ENCODE peak calls at places on chromosome 16, in eight cellular contexts. C is HL-60, G is keratinocyte, S is mesenchymal stem cell, D is stomach, B is left ventricle myocardium inferior, T is IMR-90, V is brain microvascular endothelial cell. N is an unnamed sample.

GRCh38 chr16:25040543-25040942 is 25.4 kb upstream of the ARHGAP17 start:
- DNase-seq in V (no peak), T (no peak), C (no peak), D (no peak), S (no peak), G (no peak), B (no peak), N (no peak)

GRCh38 chr16:48276102-48276501 is 28.8 kb upstream of the ABCC11 start:
- DNase-seq in B (no peak), V (no peak), S (peak; percentile 26), T (peak; percentile 69), G (no peak), C (no peak), D (no peak), N (no peak)

GRCh38 chr16:75263291-75263962 is 12.0 kb upstream of the BCAR1 start:
- DNase-seq in G (no peak), V (no peak), C (no peak), T (no peak), D (no peak), B (no peak), S (peak; percentile 19), N (no peak)

GRCh38 chr16:77169650-77170236 is 21.2 kb upstream of the MON1B start:
- DNase-seq in C (peak; percentile 24), B (no peak), D (peak; percentile 47), T (peak; percentile 34), G (no peak), V (peak; percentile 23), S (peak; percentile 44), N (no peak)

GRCh38 chr16:69861276-69862030 is 89.7 kb upstream of the CLEC18A start:
- DNase-seq in C (no peak), S (peak; percentile 63), V (peak; percentile 64), D (peak; percentile 35), T (peak; percentile 75), G (no peak), B (no peak), N (no peak)

GRCh38 chr16:24838554-24839266 is 7.1 kb upstream of the SLC5A11 start:
- DNase-seq in C (no peak), V (peak; percentile 60), B (no peak), G (no peak), D (no peak), T (peak; percentile 70), S (peak; percentile 54), N (no peak)

GRCh38 chr16:22683258-22683657 is 130.7 kb upstream of the HS3ST2 start:
- DNase-seq in V (no peak), G (no peak), T (no peak), B (no peak), S (no peak), C (no peak), D (no peak), N (no peak)

GRCh38 chr16:4748682-4749411 is 14.5 kb downstream of the DNAAF8 start:
- DNase-seq in T (no peak), D (no peak), G (no peak), S (no peak), V (no peak), B (no peak), C (no peak), N (no peak)

GRCh38 chr16:68040506-68041288 is 17.6 kb downstream of the DUS2 start:
- DNase-seq in B (peak; percentile 82), S (peak; percentile 69), V (peak; percentile 67), G (peak; percentile 46), C (peak; percentile 69), T (peak; percentile 51), D (peak; percentile 90), N (peak; percentile 91)

GRCh38 chr16:21083729-21084268 is 66.8 kb downstream of the DNAH3 start:
- DNase-seq in B (peak; percentile 64), V (peak; percentile 51), D (peak; percentile 71), S (peak; percentile 55), C (peak; percentile 12), T (peak; percentile 54), G (no peak), N (peak; percentile 65)

GRCh38 chr16:28823291-28823718 is 506 bp downstream of the ATXN2L start:
- DNase-seq in B (no peak), D (no peak), T (no peak), G (no peak), S (no peak), V (no peak), C (no peak), N (peak; percentile 59)

GRCh38 chr16:30053376-30054015 is 12.1 kb upstream of the ALDOA start:
- DNase-seq in S (peak; percentile 62), V (peak; percentile 43), G (no peak), D (no peak), C (no peak), B (no peak), T (peak; percentile 57), N (no peak)

GRCh38 chr16:58339452-58339938 is 44.7 kb upstream of the PRSS54 start:
- DNase-seq in D (no peak), S (peak; percentile 52), B (no peak), T (no peak), V (no peak), C (no peak), G (no peak), N (no peak)

GRCh38 chr16:48165961-48166578 is 10.3 kb upstream of the ABCC12 start:
- DNase-seq in D (no peak), T (peak; percentile 17), V (peak; percentile 7), S (peak; percentile 19), G (no peak), B (no peak), C (no peak), N (no peak)

GRCh38 chr16:58299757-58300349 is 5.0 kb upstream of the PRSS54 start:
- DNase-seq in V (no peak), C (peak; percentile 4), S (no peak), G (no peak), B (no peak), D (peak; percentile 32), T (peak; percentile 5), N (no peak)

GRCh38 chr16:17412221-17412620 is 58.5 kb downstream of the XYLT1 start:
- DNase-seq in C (no peak), D (no peak), S (no peak), V (no peak), G (no peak), B (no peak), T (peak; percentile 61), N (no peak)

GRCh38 chr16:4578961-4579530 is 22.9 kb downstream of the C16orf96 start:
- DNase-seq in C (no peak), D (no peak), G (no peak), B (no peak), S (no peak), T (no peak), V (no peak), N (no peak)

GRCh38 chr16:82040296-82040695 is 5.2 kb downstream of the HSD17B2 start:
- DNase-seq in B (no peak), C (no peak), V (no peak), T (no peak), D (no peak), G (no peak), S (no peak), N (no peak)
- H3K27me3 ChIP-seq in B (peaks cover 57% of the 10 kb centered on the region), C (peaks cover 5% of the 10 kb centered on the region), V (peaks cover 4% of the 10 kb centered on the region), T (no peaks in the 10 kb centered on the region), D (no peaks in the 10 kb centered on the region), G (no peaks in the 10 kb centered on the region), S (peaks cover 14% of the 10 kb centered on the region), N (no peaks in the 10 kb centered on the region)

GRCh38 chr16:55184052-55184451 is 140.0 kb upstream of the IRX6 start:
- DNase-seq in D (no peak), C (no peak), B (no peak), V (no peak), S (no peak), T (no peak), G (no peak), N (no peak)
- H3K27me3 ChIP-seq in D (no peaks in the 10 kb centered on the region), C (peaks cover 5% of the 10 kb centered on the region), B (peaks cover 66% of the 10 kb centered on the region), V (no peaks in the 10 kb centered on the region), S (peaks cover 4% of the 10 kb centered on the region), T (no peaks in the 10 kb centered on the region), G (no peaks in the 10 kb centered on the region), N (no peaks in the 10 kb centered on the region)

GRCh38 chr16:89720520-89720858 is 209 bp downstream of the VPS9D1 start:
- DNase-seq in G (no peak), V (no peak), S (peak; percentile 58), C (no peak), D (peak; percentile 52), T (no peak), B (peak; percentile 62), N (peak; percentile 71)

GRCh38 chr16:89723279-89724250 is 2.2 kb downstream of the ZNF276 start:
- DNase-seq in V (no peak), S (no peak), C (no peak), G (no peak), B (peak; percentile 62), T (peak; percentile 14), D (peak; percentile 45), N (no peak)

GRCh38 chr16:89721644-89722391 is 481 bp downstream of the ZNF276 start:
- DNase-seq in G (no peak), D (peak; percentile 70), T (peak; percentile 34), B (peak; percentile 69), S (peak; percentile 64), C (no peak), V (peak; percentile 33), N (peak; percentile 89)

GRCh38 chr16:89722392-89723278 is 1.3 kb downstream of the ZNF276 start:
- DNase-seq in B (peak; percentile 82), C (no peak), T (peak; percentile 16), D (peak; percentile 83), V (peak; percentile 15), S (no peak), G (no peak), N (peak; percentile 95)

DNA sequence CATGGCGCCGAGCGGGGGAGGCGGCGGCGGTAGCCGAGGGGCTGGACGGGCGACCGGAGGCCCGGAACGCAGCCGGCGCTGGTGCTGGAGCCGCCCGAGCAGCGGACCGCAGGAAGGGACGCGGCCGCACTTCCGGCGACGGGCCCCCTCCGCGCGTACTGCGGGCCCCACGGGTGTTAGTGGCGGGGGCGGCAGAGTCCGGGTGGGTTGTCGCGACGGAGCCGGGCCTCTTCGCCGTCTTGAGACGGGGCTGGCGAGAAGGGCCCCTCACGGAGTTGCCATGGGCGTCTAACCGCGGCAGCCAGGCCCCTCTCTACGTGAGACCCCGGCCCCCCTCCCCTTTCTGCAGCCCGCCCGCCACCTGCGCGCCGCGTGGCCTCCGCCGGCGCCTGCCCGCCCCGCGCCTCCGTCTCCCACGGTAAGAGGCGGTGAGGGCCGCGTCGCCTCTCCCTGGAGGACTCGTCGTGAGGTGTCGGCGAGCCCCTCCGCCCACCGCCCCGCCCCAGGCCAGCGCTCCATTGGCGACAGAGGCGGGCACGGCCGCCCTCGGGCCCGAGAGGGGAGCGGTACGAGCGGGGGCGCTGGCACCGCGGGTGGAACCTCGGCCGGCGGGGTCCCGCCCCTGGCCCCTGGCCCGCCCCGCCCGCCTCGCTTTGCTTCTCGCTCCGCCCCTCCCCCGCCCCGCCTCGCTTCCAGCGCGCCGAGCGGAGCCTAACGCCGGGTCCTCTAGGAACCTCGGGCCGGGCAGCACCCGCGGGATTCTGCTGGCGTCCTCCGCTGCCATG is at the start of the genes VPS9D1 and ZNF276:
- DNase-seq in B (peak; percentile 89), S (peak; percentile 84), G (no peak), V (peak; percentile 61), D (peak; percentile 86), T (peak; percentile 69), C (no peak), N (peak; percentile 92)
- H3K27me3 ChIP-seq in B (no peaks in the 10 kb centered on the region), S (no peaks in the 10 kb centered on the region), G (no peaks in the 10 kb centered on the region), V (no peaks in the 10 kb centered on the region), D (no peaks in the 10 kb centered on the region), T (no peaks in the 10 kb centered on the region), C (no peaks in the 10 kb centered on the region), N (no peaks in the 10 kb centered on the region)

DNA sequence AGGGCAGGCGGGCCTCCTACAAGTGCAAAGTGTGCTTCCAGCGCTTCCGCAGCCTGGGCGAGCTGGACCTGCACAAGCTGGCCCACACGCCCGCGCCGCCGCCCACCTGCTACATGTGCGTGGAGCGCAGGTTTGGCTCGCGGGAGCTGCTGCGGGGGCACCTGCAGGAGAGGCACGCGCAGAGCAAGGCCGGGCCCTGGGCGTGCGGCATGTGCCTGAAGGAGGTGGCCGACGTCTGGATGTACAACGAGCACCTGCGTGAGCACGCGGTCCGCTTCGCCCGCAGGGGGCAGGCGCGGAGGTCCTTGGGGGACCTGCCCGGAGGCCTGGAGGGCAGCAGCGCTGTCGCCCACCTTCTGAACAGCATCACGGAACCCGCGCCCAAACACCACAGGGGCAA is 16.3 kb upstream of the ZFPM1 start:
- DNase-seq in C (no peak), B (no peak), T (no peak), V (no peak), D (no peak), G (no peak), S (no peak), N (no peak)
- H3K27me3 ChIP-seq in C (peaks cover 2% of the 10 kb centered on the region), B (peaks cover 66% of the 10 kb centered on the region), T (no peaks in the 10 kb centered on the region), V (no peaks in the 10 kb centered on the region), D (peaks cover 7% of the 10 kb centered on the region), G (peaks cover 38% of the 10 kb centered on the region), S (no peaks in the 10 kb centered on the region), N (peaks cover 15% of the 10 kb centered on the region)

N was measured in lower lobe of right lung.